ENCODE peak calls at places on chromosomes 4 and X, in six cellular contexts. R is thoracic aorta, D is HFFc6, F is lung, O is GM20000, A is esophagus muscularis mucosa. W is an unnamed sample.

GRCh38 chr4:23373269-23373668 is 516.6 kb downstream of the PPARGC1A start:
- DNase-seq in D (no peak), O (no peak), F (peak; percentile 85), A (no peak), R (no peak), W (no peak)

GRCh38 chr4:110059556-110060191 is 138.7 kb downstream of the ELOVL6 start:
- DNase-seq in R (no peak), O (peak; percentile 33), A (no peak), D (no peak), F (no peak), W (no peak)

GRCh38 chrX:9436812-9437211 is 28.0 kb upstream of the TBL1X start:
- DNase-seq in D (no peak), F (no peak), R (no peak), O (no peak), A (no peak), W (no peak)

GRCh38 chrX:22081475-22082092 is 49.5 kb downstream of the PHEX start:
- DNase-seq in F (peak; percentile 42), R (no peak), D (peak; percentile 29), O (no peak), A (no peak), W (peak; percentile 62)

GRCh38 chr4:156294577-156294976 is 340.9 kb upstream of the CTSO start:
- DNase-seq in F (no peak), R (no peak), A (no peak), O (peak; percentile 4), D (peak; percentile 86), W (no peak)

GRCh38 chr4:95409127-95409526 is 139.6 kb downstream of the UNC5C start:
- DNase-seq in A (no peak), R (no peak), F (no peak), O (no peak), D (no peak), W (no peak)

GRCh38 chrX:10288400-10288799 is 131.6 kb downstream of the CLCN4 start:
- DNase-seq in D (no peak), F (no peak), R (no peak), A (no peak), O (no peak), W (no peak)

GRCh38 chr4:121998024-121998423 is 46.2 kb upstream of the TRPC3 start:
- DNase-seq in A (no peak), D (no peak), R (no peak), O (no peak), F (no peak), W (no peak)

GRCh38 chr4:26349496-26349895 is 28.7 kb downstream of the RBPJ start:
- DNase-seq in D (no peak), O (no peak), R (no peak), F (no peak), A (no peak), W (no peak)

GRCh38 chr4:148287111-148287510 is 155.1 kb downstream of the NR3C2 start:
- DNase-seq in D (no peak), F (no peak), O (no peak), R (no peak), A (no peak), W (no peak)

GRCh38 chr4:67575232-67575888 is 16.8 kb downstream of the STAP1 start:
- DNase-seq in F (no peak), R (no peak), D (no peak), A (no peak), O (peak; percentile 56), W (no peak)

GRCh38 chr4:172202480-172203076 is 389.4 kb downstream of the GALNTL6 start:
- DNase-seq in A (no peak), D (peak; percentile 17), O (peak; percentile 18), F (no peak), R (no peak), W (no peak)

GRCh38 chrX:20527458-20528099 is 260.9 kb upstream of the RPS6KA3 start:
- DNase-seq in A (no peak), D (no peak), O (peak; percentile 11), R (no peak), F (no peak), W (no peak)

GRCh38 chr4:101393256-101393655 is 45.9 kb upstream of the PPP3CA start:
- DNase-seq in R (no peak), D (peak; percentile 24), A (no peak), F (no peak), O (no peak), W (no peak)

GRCh38 chr4:130026185-130026584 is 930.2 kb downstream of the C4orf33 start:
- DNase-seq in R (no peak), D (no peak), O (no peak), A (no peak), F (no peak), W (no peak)

GRCh38 chr4:126736133-126736518 is 896.6 kb upstream of the INTU start:
- DNase-seq in F (no peak), O (no peak), R (no peak), A (no peak), D (no peak), W (no peak)

GRCh38 chrX:106802063-106802387 is 448 bp upstream of the TBC1D8B start:
- DNase-seq in R (no peak), A (no peak), D (peak; percentile 22), O (no peak), F (no peak), W (no peak)

GRCh38 chr4:183356931-183357675 is 34.9 kb upstream of the CLDN24 start:
- DNase-seq in R (no peak), F (no peak), O (no peak), D (no peak), A (no peak), W (no peak)

GRCh38 chr4:151806511-151806927 is 45.7 kb upstream of the GATB start:
- DNase-seq in R (no peak), O (no peak), D (peak; percentile 91), F (no peak), A (no peak), W (no peak)

GRCh38 chr4:156377036-156377700 is 423.5 kb upstream of the CTSO start:
- DNase-seq in O (no peak), A (no peak), R (no peak), F (no peak), D (peak; percentile 62), W (no peak)

GRCh38 chrX:19682712-19683331 is 167.5 kb upstream of the MAP3K15 start:
- DNase-seq in R (no peak), D (peak; percentile 89), F (peak; percentile 34), A (no peak), O (peak; percentile 36), W (peak; percentile 3)

GRCh38 chr4:141210168-141210567 is 10.5 kb upstream of the ZNF330 start:
- DNase-seq in R (no peak), F (no peak), D (no peak), O (no peak), A (no peak), W (no peak)

GRCh38 chr4:156784970-156785369 is 186.6 kb downstream of the PDGFC start:
- DNase-seq in D (no peak), R (no peak), F (no peak), A (no peak), O (no peak), W (no peak)

GRCh38 chr4:88138561-88138960 is 19.9 kb downstream of the ABCG2 start:
- DNase-seq in R (no peak), A (no peak), D (peak; percentile 88), F (no peak), O (no peak), W (no peak)

GRCh38 chr4:185634066-185634652 is 98.9 kb upstream of the PDLIM3 start:
- DNase-seq in F (no peak), A (no peak), D (peak; percentile 7), R (no peak), O (no peak), W (no peak)

GRCh38 chr4:82493721-82494425 is 63.5 kb downstream of the ENOPH1 start:
- DNase-seq in R (no peak), A (no peak), O (no peak), D (peak; percentile 83), F (no peak), W (no peak)

GRCh38 chr4:107278791-107279481 is 242.8 kb upstream of the DKK2 start:
- DNase-seq in A (no peak), D (peak; percentile 15), F (no peak), R (no peak), O (no peak), W (no peak)

GRCh38 chrX:122914256-122914655 is 269.8 kb upstream of the GRIA3 start:
- DNase-seq in O (no peak), R (no peak), F (no peak), A (no peak), D (no peak), W (no peak)

GRCh38 chrX:115233497-115234219 is at the start of gene LRCH2:
- DNase-seq in A (no peak), F (no peak), R (no peak), O (no peak), D (peak; percentile 5), W (peak; percentile 57)

GRCh38 chrX:12339921-12340320 is 201.6 kb downstream of the FRMPD4 start:
- DNase-seq in A (no peak), O (no peak), D (no peak), R (no peak), F (no peak), W (no peak)

GRCh38 chr4:58602701-58603359 is 1492.6 kb upstream of the IGFBP7 start:
- DNase-seq in O (no peak), D (no peak), A (no peak), F (no peak), R (no peak), W (no peak)

GRCh38 chrX:138127314-138127713 is 561.4 kb downstream of the ZIC3 start:
- DNase-seq in D (peak; percentile 19), O (no peak), F (no peak), R (no peak), A (no peak), W (no peak)

GRCh38 chrX:138128025-138128671 is 562.2 kb downstream of the ZIC3 start:
- DNase-seq in D (peak; percentile 0), R (no peak), F (no peak), O (peak; percentile 10), A (no peak), W (peak; percentile 16)
- TF ChIP-seq CTCF in D (peak; percentile 70), R (peak; percentile 17), F (peak; percentile 35), O (no peak), A (peak; percentile 58), W (peak; percentile 69)

GRCh38 chr4:125316781-125317525 is 2.2 kb downstream of the FAT4 start:
- DNase-seq in R (no peak), O (no peak), A (no peak), F (peak; percentile 34), D (peak; percentile 23), W (peak; percentile 31)
- TF ChIP-seq CTCF in R (no peak), O (no peak), A (peak; percentile 28), F (no peak), D (no peak), W (peak; percentile 13)

DNA sequence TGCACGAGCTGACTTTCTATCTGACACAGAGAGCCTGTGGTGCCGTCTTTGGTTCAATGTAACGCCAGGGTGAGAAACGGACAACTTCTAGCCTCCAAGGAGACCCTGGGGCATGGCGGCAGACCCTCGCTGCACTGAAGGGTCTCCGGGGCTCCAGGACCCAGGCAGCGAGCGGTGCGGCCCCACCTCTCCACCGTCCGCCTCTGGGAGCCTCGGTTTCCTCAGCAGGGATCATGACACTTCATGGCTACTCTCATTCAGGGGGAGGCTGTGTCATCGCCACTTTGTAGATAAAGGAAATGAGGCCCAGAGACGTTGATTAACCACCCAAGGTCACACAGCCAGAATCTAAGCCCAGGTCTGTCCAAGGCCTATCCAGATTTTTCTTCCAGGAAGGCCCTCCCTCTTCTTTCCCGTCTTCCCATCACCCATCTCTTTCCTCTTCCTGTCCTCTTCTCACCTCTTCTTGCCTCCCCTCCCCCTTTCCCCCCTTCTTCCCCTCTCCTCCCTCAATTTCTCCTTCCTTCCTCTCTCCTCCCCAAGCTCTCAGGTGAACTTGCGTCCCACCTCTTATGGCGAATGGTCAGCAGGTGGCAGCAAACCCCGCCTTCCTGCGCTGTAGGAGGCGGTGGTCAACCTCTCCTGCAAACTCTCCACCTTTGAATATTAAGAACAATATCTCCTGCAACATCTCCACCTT is 69.3 kb upstream of the HMX1 start:
- DNase-seq in R (no peak), A (peak; percentile 29), O (no peak), D (no peak), F (no peak), W (no peak)
- TF ChIP-seq CTCF in R (no peak), A (no peak), O (no peak), D (peak; percentile 41), F (no peak), W (peak; percentile 52)

GRCh38 chr4:128220286-128221235 is 67.1 kb downstream of the PGRMC2 start:
- DNase-seq in D (peak; percentile 64), A (no peak), R (no peak), O (peak; percentile 42), F (no peak), W (no peak)
- TF ChIP-seq CTCF in D (peak; percentile 73), A (no peak), R (peak; percentile 19), O (no peak), F (no peak), W (peak; percentile 58)